ENCODE peak calls at places on chromosomes 12 and 14, in nine cellular contexts. R is Kasumi-1; Q is stromal cell of bone marrow; U is effector memory CD8-positive, alpha-beta T cell; Z is right lobe of liver; O is G401; F is PC-9; W is WTC11; A is activated naive CD4-positive, alpha-beta T cell. X is an unnamed sample.

GRCh38 chr14:53865716-53866115 is 90.9 kb downstream of the BMP4 start:
- DNase-seq in R (no peak), Q (no peak), U (no peak), Z (no peak), O (no peak), F (no peak), W (no peak), A (no peak), X (no peak)

GRCh38 chr12:67107235-67107634 is 161.9 kb upstream of the CAND1 start:
- DNase-seq in R (no peak), Q (no peak), U (no peak), Z (no peak), O (no peak), F (no peak), W (no peak), A (no peak), X (peak)

GRCh38 chr14:61174395-61175386 is 106.4 kb downstream of the TMEM30B start:
- DNase-seq in R (no peak), Q (no peak), U (no peak), Z (no peak), O (no peak), F (peak), W (no peak), A (no peak), X (no peak)

GRCh38 chr14:103549361-103550311 is 12.8 kb downstream of the BAG5 start:
- DNase-seq in R (no peak), Q (no peak), U (no peak), Z (peak), O (peak), F (no peak), W (peak), A (no peak), X (no peak)

GRCh38 chr12:79454338-79454777 is 236.4 kb downstream of the PAWR start:
- DNase-seq in R (no peak), Q (peak), U (no peak), Z (no peak), O (no peak), F (no peak), W (no peak), A (no peak), X (no peak)

GRCh38 chr14:36625436-36625835 is 36.2 kb upstream of the PAX9 start:
- DNase-seq in R (no peak), Q (no peak), U (no peak), Z (no peak), O (no peak), F (no peak), W (no peak), A (no peak), X (no peak)

GRCh38 chr14:62081012-62081612 is 318.9 kb downstream of the SNAPC1 start:
- DNase-seq in R (peak), Q (no peak), U (no peak), Z (no peak), O (no peak), F (no peak), W (no peak), A (no peak), X (peak)

GRCh38 chr14:103915616-103916015 is 12.6 kb upstream of the TDRD9 start:
- DNase-seq in R (no peak), Q (no peak), U (no peak), Z (no peak), O (no peak), F (no peak), W (no peak), A (no peak), X (no peak)

GRCh38 chr12:107461222-107461980 is 224.2 kb upstream of the PWP1 start:
- DNase-seq in R (no peak), Q (peak), U (no peak), Z (no peak), O (no peak), F (no peak), W (no peak), A (no peak), X (no peak)

GRCh38 chr14:94054936-94055335 is 26.1 kb downstream of the DDX24 start:
- DNase-seq in R (no peak), Q (no peak), U (no peak), Z (no peak), O (no peak), F (no peak), W (no peak), A (no peak), X (no peak)

GRCh38 chr14:36785511-36785910 is 123.9 kb downstream of the PAX9 start:
- DNase-seq in R (no peak), Q (no peak), U (no peak), Z (no peak), O (no peak), F (no peak), W (no peak), A (no peak), X (no peak)

GRCh38 chr14:60654303-60654925 is 5.1 kb upstream of the SIX1 start:
- DNase-seq in R (no peak), Q (no peak), U (no peak), Z (no peak), O (no peak), F (no peak), W (no peak), A (no peak), X (no peak)

GRCh38 chr14:50871223-50871622 is 630 bp upstream of the ABHD12B start:
- DNase-seq in R (no peak), Q (no peak), U (no peak), Z (no peak), O (no peak), F (no peak), W (no peak), A (no peak), X (no peak)

GRCh38 chr12:103996595-103996994 is 30.9 kb downstream of the TDG start:
- DNase-seq in R (no peak), Q (no peak), U (no peak), Z (no peak), O (no peak), F (no peak), W (no peak), A (no peak), X (no peak)

GRCh38 chr12:1610072-1610643 is 15.8 kb upstream of the FBXL14 start:
- DNase-seq in R (no peak), Q (no peak), U (no peak), Z (no peak), O (no peak), F (no peak), W (no peak), A (no peak), X (no peak)

GRCh38 chr12:48831257-48831656 is 13.0 kb downstream of the CACNB3 start:
- DNase-seq in R (no peak), Q (no peak), U (no peak), Z (no peak), O (no peak), F (no peak), W (no peak), A (no peak), X (no peak)

GRCh38 chr12:106126441-106127288 is 12.1 kb downstream of the NUAK1 start:
- DNase-seq in R (no peak), Q (no peak), U (no peak), Z (no peak), O (no peak), F (peak), W (no peak), A (no peak), X (no peak)

GRCh38 chr12:5227722-5228274 is 184.1 kb downstream of the KCNA5 start:
- DNase-seq in R (no peak), Q (no peak), U (no peak), Z (no peak), O (no peak), F (no peak), W (no peak), A (no peak), X (no peak)

GRCh38 chr12:102299731-102300130 is 102.1 kb upstream of the PMCH start:
- DNase-seq in R (no peak), Q (no peak), U (no peak), Z (no peak), O (no peak), F (no peak), W (no peak), A (no peak), X (no peak)

GRCh38 chr12:68624933-68625332 is 14.2 kb downstream of the RAP1B start:
- DNase-seq in R (no peak), Q (no peak), U (no peak), Z (no peak), O (no peak), F (no peak), W (no peak), A (no peak), X (no peak)

GRCh38 chr14:91059576-91060471 is 617 bp downstream of the RPS6KA5 start:
- DNase-seq in R (peak), Q (no peak), U (peak), Z (peak), O (peak), F (peak), W (peak), A (no peak), X (peak)

GRCh38 chr12:87217486-87217885 is 811.7 kb downstream of the C12orf50 start:
- DNase-seq in R (no peak), Q (no peak), U (no peak), Z (no peak), O (no peak), F (no peak), W (no peak), A (no peak), X (no peak)

GRCh38 chr12:6828671-6829531 is 694 bp downstream of the P3H3 start:
- DNase-seq in R (peak), Q (peak), U (peak), Z (no peak), O (peak), F (no peak), W (peak), A (no peak), X (no peak)

GRCh38 chr14:89660183-89660582 is 243.2 kb upstream of the FOXN3 start:
- DNase-seq in R (no peak), Q (peak), U (no peak), Z (no peak), O (peak), F (no peak), W (no peak), A (no peak), X (peak)

GRCh38 chr12:118120579-118121363 is 15.2 kb upstream of the PEBP1 start:
- DNase-seq in R (peak), Q (peak), U (peak), Z (peak), O (peak), F (peak), W (peak), A (no peak), X (peak)

GRCh38 chr12:93957180-93957579 is 191.2 kb upstream of the PLXNC1 start:
- DNase-seq in R (no peak), Q (no peak), U (no peak), Z (no peak), O (no peak), F (no peak), W (no peak), A (no peak), X (no peak)

GRCh38 chr12:24948816-24949722 is at the start of gene BCAT1:
- DNase-seq in R (peak), Q (peak), U (peak), Z (peak), O (no peak), F (peak), W (peak), A (no peak), X (peak)

GRCh38 chr12:70919597-70920035 is 922 bp downstream of the PTPRR start:
- DNase-seq in R (peak), Q (no peak), U (no peak), Z (no peak), O (peak), F (no peak), W (peak), A (no peak), X (no peak)

GRCh38 chr12:120999191-121000120 is 16.8 kb downstream of the C12orf43 start:
- DNase-seq in R (no peak), Q (no peak), U (no peak), Z (no peak), O (no peak), F (no peak), W (peak), A (no peak), X (no peak)

GRCh38 chr14:88868558-88869159 is 44.2 kb downstream of the TTC8 start:
- DNase-seq in R (peak), Q (peak), U (no peak), Z (no peak), O (peak), F (no peak), W (no peak), A (no peak), X (peak)

GRCh38 chr14:105701456-105702274 is 175.3 kb downstream of the TMEM121 start:
- DNase-seq in R (no peak), Q (no peak), U (no peak), Z (no peak), O (no peak), F (no peak), W (no peak), A (no peak), X (no peak)